ENCODE peak calls at places on chromosomes 12 and 14, in eight cellular contexts. One of them, this sample, is unnamed.

GRCh38 chr14:61466249-61466904 is 145.0 kb downstream of the PRKCH start:
- DNase-seq in HepG2: peak
- DNase-seq in SK-N-SH: no peak
- DNase-seq in GM23338: peak
- DNase-seq in A549: peak
- DNase-seq in GM12878: no peak
- DNase-seq in Panc1: no peak
- DNase-seq in K562: no peak
- DNase-seq in this sample: no peak

GRCh38 chr12:50397122-50397650 is 777 bp upstream of the FAM186A start:
- DNase-seq in GM12878: no peak
- DNase-seq in HepG2: no peak
- DNase-seq in K562: no peak
- DNase-seq in SK-N-SH: no peak
- DNase-seq in Panc1: no peak
- DNase-seq in GM23338: no peak
- DNase-seq in A549: no peak
- DNase-seq in this sample: no peak

GRCh38 chr14:29857545-29857944 is 70.1 kb downstream of the PRKD1 start:
- DNase-seq in A549: no peak
- DNase-seq in SK-N-SH: no peak
- DNase-seq in K562: no peak
- DNase-seq in Panc1: no peak
- DNase-seq in GM12878: peak
- DNase-seq in HepG2: no peak
- DNase-seq in GM23338: no peak
- DNase-seq in this sample: no peak

GRCh38 chr12:124563401-124563800 is 4.0 kb downstream of the NCOR2 start:
- DNase-seq in Panc1: no peak
- DNase-seq in GM12878: no peak
- DNase-seq in K562: no peak
- DNase-seq in A549: no peak
- DNase-seq in HepG2: no peak
- DNase-seq in GM23338: no peak
- DNase-seq in SK-N-SH: no peak
- DNase-seq in this sample: no peak

GRCh38 chr14:104542871-104543830 is 36.4 kb upstream of the C14orf180 start:
- DNase-seq in SK-N-SH: no peak
- DNase-seq in A549: no peak
- DNase-seq in K562: no peak
- DNase-seq in GM12878: no peak
- DNase-seq in Panc1: no peak
- DNase-seq in GM23338: no peak
- DNase-seq in HepG2: no peak
- DNase-seq in this sample: no peak

GRCh38 chr12:75660107-75660530 is 148.7 kb upstream of the KRR1 start:
- DNase-seq in A549: peak
- DNase-seq in GM12878: no peak
- DNase-seq in Panc1: no peak
- DNase-seq in GM23338: no peak
- DNase-seq in HepG2: no peak
- DNase-seq in SK-N-SH: no peak
- DNase-seq in K562: no peak
- DNase-seq in this sample: no peak

GRCh38 chr12:20044836-20045235 is 323.5 kb upstream of the PDE3A start:
- DNase-seq in A549: peak
- DNase-seq in GM12878: no peak
- DNase-seq in Panc1: no peak
- DNase-seq in HepG2: no peak
- DNase-seq in GM23338: no peak
- DNase-seq in SK-N-SH: peak
- DNase-seq in K562: no peak
- DNase-seq in this sample: no peak

GRCh38 chr14:47270715-47271114 is 404.7 kb downstream of the MDGA2 start:
- DNase-seq in GM23338: no peak
- DNase-seq in SK-N-SH: no peak
- DNase-seq in GM12878: no peak
- DNase-seq in A549: no peak
- DNase-seq in K562: no peak
- DNase-seq in HepG2: no peak
- DNase-seq in Panc1: no peak
- DNase-seq in this sample: no peak

GRCh38 chr14:92760524-92760805 is 12.0 kb upstream of the LGMN start:
- DNase-seq in K562: no peak
- DNase-seq in GM12878: no peak
- DNase-seq in SK-N-SH: no peak
- DNase-seq in Panc1: no peak
- DNase-seq in A549: no peak
- DNase-seq in GM23338: no peak
- DNase-seq in HepG2: no peak
- DNase-seq in this sample: no peak

GRCh38 chr12:8914716-8915526 is 612 bp downstream of the PHC1 start:
- DNase-seq in SK-N-SH: peak
- DNase-seq in Panc1: no peak
- DNase-seq in K562: peak
- DNase-seq in GM12878: no peak
- DNase-seq in GM23338: peak
- DNase-seq in A549: peak
- DNase-seq in HepG2: peak
- DNase-seq in this sample: peak

GRCh38 chr12:25186788-25187397 is 8.1 kb downstream of the DNAI7 start:
- DNase-seq in HepG2: peak
- DNase-seq in GM12878: peak
- DNase-seq in GM23338: no peak
- DNase-seq in A549: no peak
- DNase-seq in SK-N-SH: no peak
- DNase-seq in K562: no peak
- DNase-seq in Panc1: no peak
- DNase-seq in this sample: no peak

GRCh38 chr14:101506921-101507300 is 54.4 kb upstream of the DIO3 start:
- DNase-seq in HepG2: no peak
- DNase-seq in A549: no peak
- DNase-seq in K562: no peak
- DNase-seq in Panc1: no peak
- DNase-seq in GM12878: no peak
- DNase-seq in GM23338: no peak
- DNase-seq in SK-N-SH: no peak
- DNase-seq in this sample: no peak

GRCh38 chr12:10247659-10248058 is 35.0 kb downstream of the GABARAPL1 start:
- DNase-seq in Panc1: no peak
- DNase-seq in GM23338: no peak
- DNase-seq in A549: no peak
- DNase-seq in K562: no peak
- DNase-seq in HepG2: no peak
- DNase-seq in SK-N-SH: no peak
- DNase-seq in GM12878: no peak
- DNase-seq in this sample: no peak
- H3K27ac ChIP-seq in Panc1: no peak
- H3K27ac ChIP-seq in GM23338: no peak
- H3K27ac ChIP-seq in A549: no peak
- H3K27ac ChIP-seq in K562: no peak
- H3K27ac ChIP-seq in HepG2: no peak
- H3K27ac ChIP-seq in SK-N-SH: no peak
- H3K27ac ChIP-seq in GM12878: no peak
- H3K27ac ChIP-seq in this sample: no peak

DNA sequence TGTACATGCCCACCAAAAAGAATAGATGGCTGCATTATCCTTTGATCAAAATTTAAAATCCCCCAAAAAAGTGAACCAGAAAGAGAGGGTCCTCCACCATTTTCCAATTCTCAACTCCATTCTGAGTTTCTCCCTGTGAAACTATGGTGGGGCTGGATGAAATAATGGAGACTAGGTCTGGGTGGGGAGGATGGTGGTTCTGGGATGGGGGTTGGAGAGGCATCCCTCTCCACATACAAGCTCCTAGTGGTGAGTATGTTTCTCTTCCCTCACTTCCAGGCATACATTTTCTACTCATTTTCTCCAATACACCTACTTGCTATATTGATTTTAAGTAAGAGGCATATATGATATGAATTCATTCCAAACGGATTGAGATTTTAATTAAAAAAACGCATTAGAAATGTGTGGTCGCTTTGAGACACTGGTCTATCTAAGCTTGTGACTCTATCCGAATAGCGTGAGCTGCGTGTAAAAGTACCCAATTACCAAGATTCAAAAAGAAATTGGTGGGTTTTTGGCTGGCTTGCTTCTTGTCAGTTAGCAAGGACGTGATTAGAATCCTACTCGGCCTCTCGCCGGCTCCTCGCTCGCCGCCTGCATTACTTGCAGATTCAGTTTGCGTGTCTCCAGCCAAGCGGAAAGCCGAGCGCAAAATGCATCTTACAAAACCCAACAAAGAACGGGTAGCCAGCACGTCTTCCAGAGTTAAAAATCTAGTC is 3.5 kb downstream of the ASCL1 start:
- DNase-seq in GM12878: no peak
- DNase-seq in SK-N-SH: no peak
- DNase-seq in K562: no peak
- DNase-seq in HepG2: no peak
- DNase-seq in A549: no peak
- DNase-seq in GM23338: no peak
- DNase-seq in Panc1: no peak
- DNase-seq in this sample: no peak
- TF ChIP-seq REST in GM12878: no peak
- TF ChIP-seq REST in SK-N-SH: no peak
- TF ChIP-seq REST in K562: no peak
- TF ChIP-seq REST in HepG2: no peak
- TF ChIP-seq REST in A549: no peak
- TF ChIP-seq REST in GM23338: no peak
- TF ChIP-seq REST in Panc1: no peak
- TF ChIP-seq REST in this sample: no peak

GRCh38 chr12:21551811-21552469 is 25.8 kb downstream of the SPX start:
- DNase-seq in GM23338: no peak
- DNase-seq in K562: no peak
- DNase-seq in Panc1: no peak
- DNase-seq in A549: no peak
- DNase-seq in SK-N-SH: no peak
- DNase-seq in HepG2: no peak
- DNase-seq in GM12878: no peak
- DNase-seq in this sample: no peak
- H3K27ac ChIP-seq in GM23338: no peak
- H3K27ac ChIP-seq in K562: no peak
- H3K27ac ChIP-seq in Panc1: no peak
- H3K27ac ChIP-seq in A549: no peak
- H3K27ac ChIP-seq in SK-N-SH: no peak
- H3K27ac ChIP-seq in HepG2: no peak
- H3K27ac ChIP-seq in GM12878: no peak
- H3K27ac ChIP-seq in this sample: no peak

GRCh38 chr12:111773801-111774551 is 7.2 kb downstream of the ALDH2 start:
- DNase-seq in A549: peak
- DNase-seq in SK-N-SH: no peak
- DNase-seq in GM23338: no peak
- DNase-seq in K562: no peak
- DNase-seq in HepG2: peak
- DNase-seq in GM12878: no peak
- DNase-seq in Panc1: no peak
- DNase-seq in this sample: no peak
- TF ChIP-seq REST in A549: no peak
- TF ChIP-seq REST in SK-N-SH: no peak
- TF ChIP-seq REST in GM23338: no peak
- TF ChIP-seq REST in K562: no peak
- TF ChIP-seq REST in HepG2: no peak
- TF ChIP-seq REST in GM12878: no peak
- TF ChIP-seq REST in Panc1: no peak
- TF ChIP-seq REST in this sample: peak

GRCh38 chr14:23468704-23469126 is 788 bp upstream of the NGDN start:
- DNase-seq in A549: no peak
- DNase-seq in K562: no peak
- DNase-seq in GM12878: no peak
- DNase-seq in SK-N-SH: no peak
- DNase-seq in Panc1: no peak
- DNase-seq in HepG2: no peak
- DNase-seq in GM23338: no peak
- DNase-seq in this sample: no peak
- H3K27ac ChIP-seq in A549: peak
- H3K27ac ChIP-seq in K562: peak
- H3K27ac ChIP-seq in GM12878: peak
- H3K27ac ChIP-seq in SK-N-SH: peak
- H3K27ac ChIP-seq in Panc1: peak
- H3K27ac ChIP-seq in HepG2: peak
- H3K27ac ChIP-seq in GM23338: peak
- H3K27ac ChIP-seq in this sample: no peak

DNA sequence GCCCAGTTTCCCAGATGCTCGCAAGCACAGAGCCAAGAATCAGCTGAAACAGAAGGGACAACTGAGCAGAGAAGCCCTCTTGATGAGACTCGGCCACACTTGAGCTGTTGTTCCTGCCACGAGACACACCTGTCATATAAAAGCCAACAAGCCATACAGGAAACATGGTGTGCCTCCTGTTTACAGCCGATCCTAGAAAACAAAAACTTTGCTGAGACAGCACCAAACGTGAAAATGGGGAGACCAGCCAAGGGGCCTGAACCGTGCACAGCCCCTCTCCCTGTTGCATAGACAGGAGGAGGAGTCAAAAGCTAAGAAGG is 133.0 kb upstream of the EEA1 start:
- DNase-seq in Panc1: no peak
- DNase-seq in HepG2: no peak
- DNase-seq in GM12878: no peak
- DNase-seq in GM23338: no peak
- DNase-seq in A549: no peak
- DNase-seq in SK-N-SH: no peak
- DNase-seq in K562: no peak
- DNase-seq in this sample: no peak
- TF ChIP-seq REST in Panc1: no peak
- TF ChIP-seq REST in HepG2: no peak
- TF ChIP-seq REST in GM12878: no peak
- TF ChIP-seq REST in GM23338: no peak
- TF ChIP-seq REST in A549: no peak
- TF ChIP-seq REST in SK-N-SH: no peak
- TF ChIP-seq REST in K562: no peak
- TF ChIP-seq REST in this sample: no peak

GRCh38 chr12:110330544-110330943 is 49.5 kb downstream of the ATP2A2 start:
- DNase-seq in K562: no peak
- DNase-seq in HepG2: no peak
- DNase-seq in A549: no peak
- DNase-seq in SK-N-SH: no peak
- DNase-seq in GM23338: peak
- DNase-seq in Panc1: no peak
- DNase-seq in GM12878: no peak
- DNase-seq in this sample: peak
- H3K27ac ChIP-seq in K562: no peak
- H3K27ac ChIP-seq in HepG2: no peak
- H3K27ac ChIP-seq in A549: peak
- H3K27ac ChIP-seq in SK-N-SH: no peak
- H3K27ac ChIP-seq in GM23338: peak
- H3K27ac ChIP-seq in Panc1: no peak
- H3K27ac ChIP-seq in GM12878: no peak
- H3K27ac ChIP-seq in this sample: peak

This sample was measured in HL-60.